ENCODE peak calls at places on chromosome 17, in four cellular contexts. P, Q, K and G are unnamed samples.

GRCh38 chr17:4710693-4711634 is 532 bp downstream of the ARRB2 start:
- DNase-seq in P (no peak), Q (no peak), K (no peak), G (no peak)

GRCh38 chr17:78112508-78113471 is 15.8 kb downstream of the TMC6 start:
- DNase-seq in P (no peak), Q (no peak), K (peak), G (peak)

GRCh38 chr17:1043601-1044251 is 46.8 kb downstream of the TIMM22 start:
- DNase-seq in P (no peak), Q (no peak), K (no peak), G (no peak)

GRCh38 chr17:2266045-2266864 is 37.3 kb downstream of the SMG6 start:
- DNase-seq in P (peak), Q (peak), K (no peak), G (no peak)

GRCh38 chr17:58332720-58333395 is 4.3 kb upstream of the TSPOAP1 start:
- DNase-seq in P (peak), Q (no peak), K (no peak), G (no peak)

GRCh38 chr17:81991684-81992513 is 14.5 kb downstream of the ASPSCR1 start:
- DNase-seq in P (no peak), Q (no peak), K (no peak), G (no peak)

GRCh38 chr17:80802626-80803450 is 188.8 kb upstream of the CHMP6 start:
- DNase-seq in P (no peak), Q (no peak), K (no peak), G (no peak)

GRCh38 chr17:81329927-81330883 is 35.1 kb upstream of the SLC38A10 start:
- DNase-seq in P (no peak), Q (no peak), K (no peak), G (no peak)

GRCh38 chr17:77842148-77842905 is 116.2 kb upstream of the TNRC6C start:
- DNase-seq in P (peak), Q (no peak), K (no peak), G (no peak)

GRCh38 chr17:63954402-63955063 is 18.2 kb downstream of the SCN4A start:
- DNase-seq in P (peak), Q (no peak), K (no peak), G (peak)

GRCh38 chr17:35011671-35012216 is 31.4 kb downstream of the LIG3 start:
- DNase-seq in P (no peak), Q (no peak), K (no peak), G (no peak)

GRCh38 chr17:13759936-13760335 is 158.2 kb upstream of the HS3ST3A1 start:
- DNase-seq in P (no peak), Q (no peak), K (no peak), G (no peak)

GRCh38 chr17:79838541-79839274 is 532 bp downstream of the CBX4 start:
- DNase-seq in P (peak), Q (no peak), K (peak), G (no peak)

GRCh38 chr17:81487487-81488275 is 24.9 kb downstream of the ACTG1 start:
- DNase-seq in P (no peak), Q (no peak), K (peak), G (peak)

GRCh38 chr17:81590121-81590520 is 38.0 kb upstream of the FAAP100 start:
- DNase-seq in P (no peak), Q (no peak), K (no peak), G (no peak)

GRCh38 chr17:19551708-19552148 is 18.1 kb downstream of the SLC47A1 start:
- DNase-seq in P (no peak), Q (no peak), K (no peak), G (no peak)

GRCh38 chr17:28907709-28908475 is 5.0 kb upstream of the DHRS13 start:
- DNase-seq in P (no peak), Q (no peak), K (peak), G (no peak)

GRCh38 chr17:78645421-78646295 is 68.5 kb upstream of the DNAH17 start:
- DNase-seq in P (peak), Q (peak), K (peak), G (peak)

GRCh38 chr17:74274060-74274702 is at the start of gene DNAI2:
- DNase-seq in P (no peak), Q (no peak), K (no peak), G (no peak)

GRCh38 chr17:28407130-28407973 is 1.3 kb upstream of the SLC46A1 start:
- DNase-seq in P (no peak), Q (no peak), K (no peak), G (no peak)

GRCh38 chr17:7240375-7240774 is 1.1 kb upstream of the PHF23 start:
- DNase-seq in P (no peak), Q (no peak), K (no peak), G (no peak)

GRCh38 chr17:7713782-7714181 is 3.8 kb upstream of the DNAH2 start:
- DNase-seq in P (no peak), Q (no peak), K (no peak), G (no peak)

GRCh38 chr17:82661717-82662683 is 13.8 kb upstream of the WDR45B start:
- DNase-seq in P (no peak), Q (no peak), K (no peak), G (no peak)

GRCh38 chr17:69972251-69972650 is 102.8 kb upstream of the KCNJ16 start:
- DNase-seq in P (no peak), Q (no peak), K (no peak), G (no peak)

GRCh38 chr17:76458580-76459490 is 5.9 kb upstream of the UBE2O start:
- DNase-seq in P (no peak), Q (no peak), K (peak), G (no peak)

GRCh38 chr17:57531648-57532486 is 213.2 kb downstream of the CCDC182 start:
- DNase-seq in P (no peak), Q (no peak), K (peak), G (no peak)

GRCh38 chr17:38588775-38589174 is 17.0 kb downstream of the SRCIN1 start:
- DNase-seq in P (no peak), Q (no peak), K (no peak), G (no peak)

GRCh38 chr17:82416771-82417170 is 1.4 kb upstream of the HEXD start:
- DNase-seq in P (no peak), Q (no peak), K (peak), G (no peak)

GRCh38 chr17:39979865-39980401 is 674 bp upstream of the PSMD3 start:
- DNase-seq in P (peak), Q (no peak), K (peak), G (no peak)

DNA sequence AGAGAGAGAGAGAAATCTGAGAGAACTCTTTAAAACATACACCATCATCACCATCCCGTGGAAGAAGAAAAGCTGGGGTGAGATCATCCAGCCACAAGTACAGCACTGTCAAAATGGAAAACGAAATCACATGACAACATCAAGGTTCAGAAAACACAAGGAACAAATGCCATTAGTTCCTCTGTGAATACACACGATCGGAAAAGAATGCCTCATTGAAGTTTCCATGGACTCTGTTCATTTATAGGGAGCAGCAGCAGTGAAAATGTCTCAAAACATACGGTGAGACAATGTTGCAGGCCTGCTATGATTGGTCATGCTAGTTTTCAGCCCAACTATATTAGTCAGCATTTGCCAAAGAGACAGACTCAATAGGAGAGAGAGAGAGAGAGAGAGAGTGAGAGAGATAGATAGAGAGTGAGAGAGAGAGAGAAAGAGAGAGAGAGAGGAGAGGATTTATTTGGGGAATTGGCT is 4.4 kb downstream of the CFAP97D1 start:
- DNase-seq in P (no peak), Q (no peak), K (no peak), G (no peak)
- TF ChIP-seq SPI1 in P (no peak), Q (no peak), K (no peak), G (no peak)

GRCh38 chr17:62875296-62875695 is 67.2 kb upstream of the MARCHF10 start:
- DNase-seq in P (no peak), Q (no peak), K (no peak), G (no peak)

GRCh38 chr17:62876664-62877411 is 68.7 kb upstream of the MARCHF10 start:
- DNase-seq in P (no peak), Q (no peak), K (no peak), G (no peak)

GRCh38 chr17:62880120-62880519 is 72.0 kb upstream of the MARCHF10 start:
- DNase-seq in P (no peak), Q (no peak), K (peak), G (no peak)

GRCh38 chr17:62871291-62871690 is 63.2 kb upstream of the MARCHF10 start:
- DNase-seq in P (no peak), Q (no peak), K (no peak), G (no peak)

DNA sequence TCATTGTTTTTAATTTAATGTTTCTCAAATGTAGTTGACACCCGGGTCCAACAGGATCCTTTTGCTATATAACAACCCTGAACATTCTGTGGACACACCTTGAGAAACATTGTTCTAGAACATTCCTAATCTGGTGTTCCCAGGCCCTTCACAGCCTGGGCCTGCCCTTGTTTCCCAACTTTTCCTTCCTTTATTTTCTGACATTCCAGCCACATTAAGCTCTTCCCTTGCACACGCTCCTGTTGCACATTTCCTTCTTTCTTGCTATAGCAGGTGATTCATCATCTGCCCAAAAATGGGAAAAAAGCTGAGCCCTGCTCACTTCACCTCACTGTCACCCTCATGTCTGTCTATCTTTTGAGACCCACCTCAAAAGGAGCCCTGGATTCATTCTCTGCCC is 67.9 kb upstream of the MARCHF10 start:
- DNase-seq in P (no peak), Q (no peak), K (no peak), G (no peak)
- TF ChIP-seq SPI1 in P (no peak), Q (no peak), K (no peak), G (no peak)

GRCh38 chr17:30586818-30587595 is 109.8 kb downstream of the GOSR1 start:
- DNase-seq in P (peak), Q (no peak), K (no peak), G (no peak)
- TF ChIP-seq SPI1 in P (no peak), Q (no peak), K (no peak), G (no peak)

GRCh38 chr17:42411905-42412679 is 11.0 kb downstream of the CAVIN1 start:
- DNase-seq in P (no peak), Q (no peak), K (no peak), G (no peak)

GRCh38 chr17:42411321-42411820 is 11.7 kb downstream of the CAVIN1 start:
- DNase-seq in P (no peak), Q (no peak), K (no peak), G (no peak)

GRCh38 chr17:42409467-42410351 is 13.3 kb downstream of the CAVIN1 start:
- DNase-seq in P (no peak), Q (no peak), K (no peak), G (no peak)

GRCh38 chr17:42413464-42414040 is 9.5 kb downstream of the CAVIN1 start:
- DNase-seq in P (no peak), Q (no peak), K (no peak), G (no peak)

GRCh38 chr17:42414782-42415409 is 8.2 kb downstream of the CAVIN1 start:
- DNase-seq in P (peak), Q (no peak), K (no peak), G (no peak)
- TF ChIP-seq SPI1 in P (peak), Q (no peak), K (peak), G (no peak)

GRCh38 chr17:60641810-60642220 is 35.8 kb upstream of the BCAS3 start:
- DNase-seq in P (peak), Q (no peak), K (peak), G (peak)

GRCh38 chr17:60637683-60638082 is 37.7 kb downstream of the PPM1D start:
- DNase-seq in P (no peak), Q (no peak), K (no peak), G (no peak)

GRCh38 chr17:60640503-60640902 is 37.1 kb upstream of the BCAS3 start:
- DNase-seq in P (no peak), Q (no peak), K (peak), G (no peak)

GRCh38 chr17:60641126-60641525 is 36.5 kb upstream of the BCAS3 start:
- DNase-seq in P (no peak), Q (no peak), K (no peak), G (no peak)

GRCh38 chr17:60639019-60639330 is 38.7 kb upstream of the BCAS3 start:
- DNase-seq in P (no peak), Q (no peak), K (no peak), G (no peak)
- TF ChIP-seq SPI1 in P (no peak), Q (no peak), K (no peak), G (no peak)